ENCODE peak calls at places on chromosomes 1 and 21, in eight cellular contexts. L is left lung, F is neural crest cell, I is astrocyte of the spinal cord, S is brain microvascular endothelial cell, D is body of pancreas, T is GM23338, E is sigmoid colon. N is an unnamed sample.

GRCh38 chr21:35350965-35351364 is 301.9 kb upstream of the RUNX1 start:
- DNase-seq in L (no peak), F (no peak), I (peak; percentile 29), S (no peak), D (no peak), T (no peak), E (no peak), N (no peak)

GRCh38 chr1:59173721-59174120 is 123.2 kb upstream of the FGGY start:
- DNase-seq in L (no peak), F (no peak), I (peak; percentile 60), S (peak; percentile 71), D (no peak), T (no peak), E (no peak), N (peak; percentile 61)

GRCh38 chr1:226223157-226223785 is at the start of gene MIXL1:
- DNase-seq in L (no peak), F (peak; percentile 13), I (no peak), S (no peak), D (no peak), T (peak; percentile 78), E (no peak), N (no peak)

GRCh38 chr1:101238041-101238515 is 1.3 kb downstream of the S1PR1 start:
- DNase-seq in L (no peak), F (no peak), I (no peak), S (no peak), D (no peak), T (peak; percentile 52), E (no peak), N (no peak)

GRCh38 chr1:33254536-33254935 is 1.8 kb upstream of the ZNF362 start:
- DNase-seq in L (no peak), F (no peak), I (no peak), S (no peak), D (no peak), T (no peak), E (no peak), N (no peak)

GRCh38 chr1:208026880-208027438 is 116.0 kb upstream of the CD34 start:
- DNase-seq in L (no peak), F (no peak), I (no peak), S (no peak), D (no peak), T (peak; percentile 23), E (no peak), N (no peak)

GRCh38 chr1:203045336-203045735 is 19.0 kb downstream of the PPFIA4 start:
- DNase-seq in L (no peak), F (no peak), I (no peak), S (no peak), D (no peak), T (no peak), E (no peak), N (no peak)

GRCh38 chr1:45493116-45493697 is 2.2 kb upstream of the TESK2 start:
- DNase-seq in L (no peak), F (peak; percentile 58), I (peak; percentile 56), S (peak; percentile 57), D (peak; percentile 63), T (peak; percentile 77), E (no peak), N (no peak)

GRCh38 chr1:172143384-172144025 is 277.0 kb upstream of the C1orf105 start:
- DNase-seq in L (no peak), F (no peak), I (peak; percentile 89), S (peak; percentile 76), D (no peak), T (no peak), E (no peak), N (no peak)

GRCh38 chr1:204206121-204206520 is 7.7 kb downstream of the GOLT1A start:
- DNase-seq in L (no peak), F (no peak), I (no peak), S (no peak), D (no peak), T (peak; percentile 24), E (no peak), N (no peak)

GRCh38 chr1:193013005-193013404 is 46.2 kb downstream of the UCHL5 start:
- DNase-seq in L (no peak), F (no peak), I (peak; percentile 28), S (peak; percentile 18), D (no peak), T (no peak), E (no peak), N (no peak)

GRCh38 chr1:203839081-203839480 is 22.3 kb upstream of the SNRPE start:
- DNase-seq in L (no peak), F (no peak), I (peak; percentile 81), S (peak; percentile 84), D (no peak), T (no peak), E (no peak), N (no peak)

GRCh38 chr21:27477321-27477720 is 510.4 kb upstream of the ADAMTS5 start:
- DNase-seq in L (no peak), F (no peak), I (no peak), S (no peak), D (no peak), T (no peak), E (no peak), N (no peak)

GRCh38 chr21:27480841-27481261 is 514.0 kb upstream of the ADAMTS5 start:
- DNase-seq in L (no peak), F (no peak), I (peak; percentile 48), S (peak; percentile 28), D (no peak), T (no peak), E (no peak), N (no peak)

GRCh38 chr21:27475363-27475955 is 508.6 kb upstream of the ADAMTS5 start:
- DNase-seq in L (no peak), F (no peak), I (no peak), S (no peak), D (no peak), T (no peak), E (no peak), N (no peak)

GRCh38 chr21:27476696-27477095 is 509.8 kb upstream of the ADAMTS5 start:
- DNase-seq in L (no peak), F (no peak), I (peak; percentile 59), S (peak; percentile 28), D (no peak), T (no peak), E (no peak), N (no peak)
- TF ChIP-seq CTCF in L (peak; percentile 31), F (peak; percentile 41), I (peak; percentile 65), S (peak; percentile 56), D (no peak), T (peak; percentile 30), E (no peak), N (no peak)

GRCh38 chr21:41775152-41775472 is 8.3 kb upstream of the RIPK4 start:
- DNase-seq in L (no peak), F (no peak), I (no peak), S (no peak), D (no peak), T (no peak), E (no peak), N (no peak)
- TF ChIP-seq CTCF in L (no peak), F (no peak), I (no peak), S (no peak), D (no peak), T (no peak), E (no peak), N (no peak)

GRCh38 chr1:180954766-180955165 is 42.1 kb downstream of the KIAA1614 start:
- DNase-seq in L (no peak), F (no peak), I (no peak), S (no peak), D (no peak), T (no peak), E (peak; percentile 55), N (no peak)

GRCh38 chr1:180953291-180953747 is 40.6 kb downstream of the KIAA1614 start:
- DNase-seq in L (no peak), F (no peak), I (no peak), S (no peak), D (peak; percentile 83), T (peak; percentile 26), E (peak; percentile 71), N (no peak)

GRCh38 chr1:180952657-180953013 is 39.9 kb downstream of the KIAA1614 start:
- DNase-seq in L (no peak), F (no peak), I (no peak), S (no peak), D (no peak), T (no peak), E (peak; percentile 59), N (no peak)

GRCh38 chr1:180951881-180952656 is 39.4 kb downstream of the KIAA1614 start:
- DNase-seq in L (no peak), F (no peak), I (no peak), S (no peak), D (no peak), T (no peak), E (peak; percentile 64), N (no peak)

DNA sequence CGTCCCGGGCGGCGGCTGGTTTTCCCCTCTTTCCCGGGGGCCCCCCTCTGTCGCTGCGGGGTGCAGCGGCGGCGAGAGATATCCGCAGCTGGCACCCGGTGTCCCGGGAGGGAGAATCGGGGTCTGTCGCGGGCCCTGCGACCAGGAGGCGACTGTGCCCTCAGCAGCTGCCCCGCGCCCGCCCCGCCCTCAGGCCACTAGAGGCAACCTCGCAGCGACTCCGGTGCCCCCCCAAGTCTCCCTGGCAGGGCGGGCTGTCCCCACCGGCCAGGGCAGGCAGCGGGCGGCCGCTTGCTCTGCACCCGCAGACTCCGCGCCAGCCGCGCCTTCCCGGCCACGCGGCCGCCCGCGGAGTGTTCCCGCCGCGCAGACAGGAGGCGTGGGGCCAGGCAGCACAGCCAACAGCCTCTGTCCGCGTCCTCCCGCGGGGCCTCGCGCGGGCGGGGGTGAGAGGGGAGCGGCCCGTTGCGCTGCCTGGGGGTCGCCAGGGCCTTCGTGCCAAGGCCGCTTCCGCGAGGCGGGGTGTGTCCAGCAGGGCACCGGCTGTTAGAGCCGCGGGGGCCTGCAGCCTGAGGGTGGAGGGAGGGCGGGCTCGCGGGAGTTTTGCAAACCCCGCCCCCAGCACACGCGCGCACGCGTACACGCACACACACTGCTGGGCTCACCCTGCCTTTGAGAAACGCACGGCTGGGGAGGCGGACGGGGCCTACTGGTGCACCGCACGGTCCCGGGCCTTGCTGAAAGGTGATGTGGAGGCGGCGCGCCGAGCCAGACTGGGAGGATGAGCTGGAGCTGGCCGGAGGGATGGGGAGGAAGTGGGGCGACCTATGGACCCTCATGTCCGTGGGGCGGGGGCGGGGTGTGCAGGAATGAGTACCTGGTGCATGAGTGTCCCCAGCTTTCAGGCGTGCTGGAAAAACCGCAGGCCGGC is 41.4 kb downstream of the KIAA1614 start:
- DNase-seq in L (peak; percentile 52), F (no peak), I (peak; percentile 43), S (no peak), D (peak; percentile 83), T (peak; percentile 63), E (peak; percentile 90), N (no peak)
- TF ChIP-seq CTCF in L (no peak), F (no peak), I (no peak), S (no peak), D (no peak), T (no peak), E (peak; percentile 7), N (peak; percentile 17)

DNA sequence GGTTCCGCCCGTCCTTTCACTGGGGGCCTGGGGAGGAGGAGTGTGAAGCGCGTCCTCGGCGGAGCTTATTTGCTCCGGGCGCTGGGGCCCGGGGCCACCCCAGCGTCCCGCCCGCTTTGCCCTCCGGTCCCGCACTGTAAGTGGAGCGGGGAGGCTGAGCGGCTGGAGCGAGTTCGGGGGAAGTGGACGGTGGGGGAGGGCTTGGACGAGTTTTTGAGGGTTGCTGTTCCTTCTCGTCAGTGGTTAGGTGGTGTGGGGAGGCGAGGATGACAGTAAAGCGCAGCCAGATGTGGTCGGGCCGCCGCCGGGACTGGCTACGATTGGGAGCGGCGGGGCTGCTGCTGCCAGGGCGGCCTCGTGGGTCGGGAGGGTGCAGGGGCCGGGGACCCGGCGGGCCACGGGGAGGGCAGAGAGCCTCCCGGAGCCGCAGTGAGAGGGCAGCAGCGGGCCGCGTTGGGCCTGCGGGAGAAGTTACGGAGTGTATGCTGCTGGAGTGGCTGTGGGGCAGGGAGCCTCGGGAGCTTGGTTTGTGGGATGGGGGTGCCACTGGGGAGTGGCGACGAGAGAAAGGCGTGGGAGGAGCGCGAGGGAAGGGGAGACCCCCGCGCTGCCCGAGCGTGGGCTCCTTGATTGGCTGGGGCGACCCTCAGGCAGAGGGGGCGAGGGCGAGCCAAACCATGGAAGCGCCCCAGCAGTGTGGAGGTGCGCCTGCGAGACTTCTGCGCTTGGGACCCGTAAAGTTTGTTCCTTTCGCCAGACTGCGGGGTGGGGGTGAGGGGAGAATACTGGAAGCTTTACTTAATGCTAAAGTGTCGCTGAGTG is 2.1 kb downstream of the ADGRL2 start:
- DNase-seq in L (peak; percentile 64), F (peak; percentile 59), I (peak; percentile 53), S (peak; percentile 43), D (peak; percentile 79), T (peak; percentile 58), E (peak; percentile 85), N (no peak)
- TF ChIP-seq CTCF in L (peak; percentile 15), F (peak; percentile 54), I (peak; percentile 59), S (peak; percentile 61), D (peak; percentile 52), T (peak; percentile 62), E (peak; percentile 30), N (no peak)

N was measured in CD14-positive monocyte.